ENCODE peak calls at places on chromosome 13, in ten cellular contexts. One of them, this sample, is unnamed.

GRCh38 chr13:76992548-76993001 is 694 bp downstream of the CLN5 start:
- DNase-seq in tibial nerve: peak
- DNase-seq in A549: peak
- DNase-seq in aorta: peak
- DNase-seq in testis: peak
- DNase-seq in fibroblast of lung: peak
- DNase-seq in endothelial cell of umbilical vein: peak
- DNase-seq in effector memory CD4-positive, alpha-beta T cell: no peak
- DNase-seq in CD8-positive, alpha-beta memory T cell: no peak
- DNase-seq in body of pancreas: peak
- DNase-seq in this sample: no peak

GRCh38 chr13:110815471-110816204 is 99.2 kb downstream of the ANKRD10 start:
- DNase-seq in tibial nerve: no peak
- DNase-seq in A549: no peak
- DNase-seq in aorta: no peak
- DNase-seq in testis: no peak
- DNase-seq in fibroblast of lung: no peak
- DNase-seq in endothelial cell of umbilical vein: no peak
- DNase-seq in effector memory CD4-positive, alpha-beta T cell: no peak
- DNase-seq in CD8-positive, alpha-beta memory T cell: no peak
- DNase-seq in body of pancreas: no peak
- DNase-seq in this sample: no peak

GRCh38 chr13:90362718-90363117 is 984.8 kb upstream of the MIR17HG start:
- DNase-seq in tibial nerve: no peak
- DNase-seq in A549: peak
- DNase-seq in aorta: no peak
- DNase-seq in testis: no peak
- DNase-seq in fibroblast of lung: peak
- DNase-seq in endothelial cell of umbilical vein: no peak
- DNase-seq in effector memory CD4-positive, alpha-beta T cell: no peak
- DNase-seq in CD8-positive, alpha-beta memory T cell: no peak
- DNase-seq in body of pancreas: no peak
- DNase-seq in this sample: no peak

GRCh38 chr13:61880576-61881283 is 465.1 kb upstream of the PCDH20 start:
- DNase-seq in tibial nerve: no peak
- DNase-seq in A549: peak
- DNase-seq in aorta: no peak
- DNase-seq in testis: peak
- DNase-seq in fibroblast of lung: peak
- DNase-seq in endothelial cell of umbilical vein: peak
- DNase-seq in effector memory CD4-positive, alpha-beta T cell: no peak
- DNase-seq in CD8-positive, alpha-beta memory T cell: no peak
- DNase-seq in body of pancreas: no peak
- DNase-seq in this sample: peak

GRCh38 chr13:60020288-60020687 is 143.4 kb downstream of the DIAPH3 start:
- DNase-seq in tibial nerve: no peak
- DNase-seq in A549: no peak
- DNase-seq in aorta: no peak
- DNase-seq in testis: no peak
- DNase-seq in fibroblast of lung: no peak
- DNase-seq in endothelial cell of umbilical vein: no peak
- DNase-seq in effector memory CD4-positive, alpha-beta T cell: no peak
- DNase-seq in CD8-positive, alpha-beta memory T cell: no peak
- DNase-seq in body of pancreas: no peak
- DNase-seq in this sample: no peak

GRCh38 chr13:67935655-67936054 is 705.5 kb upstream of the PCDH9 start:
- DNase-seq in tibial nerve: no peak
- DNase-seq in A549: no peak
- DNase-seq in aorta: no peak
- DNase-seq in testis: no peak
- DNase-seq in fibroblast of lung: no peak
- DNase-seq in endothelial cell of umbilical vein: no peak
- DNase-seq in effector memory CD4-positive, alpha-beta T cell: no peak
- DNase-seq in CD8-positive, alpha-beta memory T cell: no peak
- DNase-seq in body of pancreas: no peak
- DNase-seq in this sample: no peak

GRCh38 chr13:28012383-28012782 is 23.9 kb upstream of the URAD start:
- DNase-seq in tibial nerve: no peak
- DNase-seq in A549: peak
- DNase-seq in aorta: no peak
- DNase-seq in testis: no peak
- DNase-seq in fibroblast of lung: no peak
- DNase-seq in endothelial cell of umbilical vein: no peak
- DNase-seq in effector memory CD4-positive, alpha-beta T cell: no peak
- DNase-seq in CD8-positive, alpha-beta memory T cell: no peak
- DNase-seq in body of pancreas: no peak
- DNase-seq in this sample: no peak

GRCh38 chr13:51584731-51585191 is 499 bp downstream of the WDFY2 start:
- DNase-seq in tibial nerve: peak
- DNase-seq in A549: peak
- DNase-seq in aorta: peak
- DNase-seq in testis: peak
- DNase-seq in fibroblast of lung: peak
- DNase-seq in endothelial cell of umbilical vein: no peak
- DNase-seq in effector memory CD4-positive, alpha-beta T cell: peak
- DNase-seq in CD8-positive, alpha-beta memory T cell: peak
- DNase-seq in body of pancreas: no peak
- DNase-seq in this sample: peak

GRCh38 chr13:111153279-111153976 is 38.3 kb downstream of the ARHGEF7 start:
- DNase-seq in tibial nerve: peak
- DNase-seq in A549: peak
- DNase-seq in aorta: peak
- DNase-seq in testis: peak
- DNase-seq in fibroblast of lung: peak
- DNase-seq in endothelial cell of umbilical vein: peak
- DNase-seq in effector memory CD4-positive, alpha-beta T cell: peak
- DNase-seq in CD8-positive, alpha-beta memory T cell: peak
- DNase-seq in body of pancreas: peak
- DNase-seq in this sample: peak

GRCh38 chr13:113318956-113319355 is 21.9 kb downstream of the LAMP1 start:
- DNase-seq in tibial nerve: no peak
- DNase-seq in A549: no peak
- DNase-seq in aorta: no peak
- DNase-seq in testis: no peak
- DNase-seq in fibroblast of lung: no peak
- DNase-seq in endothelial cell of umbilical vein: no peak
- DNase-seq in effector memory CD4-positive, alpha-beta T cell: no peak
- DNase-seq in CD8-positive, alpha-beta memory T cell: no peak
- DNase-seq in body of pancreas: no peak
- DNase-seq in this sample: no peak

GRCh38 chr13:32734511-32734910 is 148.3 kb downstream of the PDS5B start:
- DNase-seq in tibial nerve: peak
- DNase-seq in A549: peak
- DNase-seq in aorta: no peak
- DNase-seq in testis: no peak
- DNase-seq in fibroblast of lung: peak
- DNase-seq in endothelial cell of umbilical vein: peak
- DNase-seq in effector memory CD4-positive, alpha-beta T cell: no peak
- DNase-seq in CD8-positive, alpha-beta memory T cell: no peak
- DNase-seq in body of pancreas: no peak
- DNase-seq in this sample: peak

GRCh38 chr13:32731576-32731975 is 145.3 kb downstream of the PDS5B start:
- DNase-seq in tibial nerve: no peak
- DNase-seq in A549: peak
- DNase-seq in aorta: no peak
- DNase-seq in testis: no peak
- DNase-seq in fibroblast of lung: peak
- DNase-seq in endothelial cell of umbilical vein: peak
- DNase-seq in effector memory CD4-positive, alpha-beta T cell: no peak
- DNase-seq in CD8-positive, alpha-beta memory T cell: no peak
- DNase-seq in body of pancreas: no peak
- DNase-seq in this sample: no peak

GRCh38 chr13:32733685-32734084 is 147.4 kb downstream of the PDS5B start:
- DNase-seq in tibial nerve: no peak
- DNase-seq in A549: no peak
- DNase-seq in aorta: no peak
- DNase-seq in testis: no peak
- DNase-seq in fibroblast of lung: no peak
- DNase-seq in endothelial cell of umbilical vein: no peak
- DNase-seq in effector memory CD4-positive, alpha-beta T cell: no peak
- DNase-seq in CD8-positive, alpha-beta memory T cell: no peak
- DNase-seq in body of pancreas: no peak
- DNase-seq in this sample: no peak

GRCh38 chr13:32728327-32728726 is 142.1 kb downstream of the PDS5B start:
- DNase-seq in tibial nerve: no peak
- DNase-seq in A549: no peak
- DNase-seq in aorta: no peak
- DNase-seq in testis: no peak
- DNase-seq in fibroblast of lung: no peak
- DNase-seq in endothelial cell of umbilical vein: no peak
- DNase-seq in effector memory CD4-positive, alpha-beta T cell: no peak
- DNase-seq in CD8-positive, alpha-beta memory T cell: no peak
- DNase-seq in body of pancreas: no peak
- DNase-seq in this sample: no peak

GRCh38 chr13:32731074-32731473 is 144.8 kb downstream of the PDS5B start:
- DNase-seq in tibial nerve: no peak
- DNase-seq in A549: no peak
- DNase-seq in aorta: no peak
- DNase-seq in testis: no peak
- DNase-seq in fibroblast of lung: no peak
- DNase-seq in endothelial cell of umbilical vein: peak
- DNase-seq in effector memory CD4-positive, alpha-beta T cell: no peak
- DNase-seq in CD8-positive, alpha-beta memory T cell: no peak
- DNase-seq in body of pancreas: no peak
- DNase-seq in this sample: no peak
- H3K27ac ChIP-seq in tibial nerve: peak
- H3K27ac ChIP-seq in A549: no peak
- H3K27ac ChIP-seq in aorta: no peak
- H3K27ac ChIP-seq in testis: no peak
- H3K27ac ChIP-seq in fibroblast of lung: no peak
- H3K27ac ChIP-seq in endothelial cell of umbilical vein: peak
- H3K27ac ChIP-seq in effector memory CD4-positive, alpha-beta T cell: no peak
- H3K27ac ChIP-seq in CD8-positive, alpha-beta memory T cell: no peak
- H3K27ac ChIP-seq in body of pancreas: no peak
- H3K27ac ChIP-seq in this sample: no peak

DNA sequence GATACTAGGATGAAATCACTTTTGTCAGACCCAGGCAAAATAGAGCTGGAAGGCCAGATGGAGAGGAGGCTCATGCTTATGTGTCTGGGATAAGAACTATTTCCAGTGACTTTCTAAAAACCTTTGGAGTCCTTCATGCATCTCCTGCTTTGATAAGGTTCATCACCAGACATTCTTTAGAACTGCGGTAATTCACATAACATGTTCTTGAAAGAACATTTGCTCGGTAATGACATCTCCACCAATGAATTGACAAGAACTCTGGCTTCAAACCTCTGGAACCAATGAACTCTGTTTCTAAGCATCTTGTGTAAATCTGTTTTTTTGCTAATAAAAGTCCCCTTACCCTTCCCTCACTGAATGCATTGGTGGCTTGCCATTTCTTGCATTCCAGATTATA is 112.0 kb upstream of the KL start:
- DNase-seq in tibial nerve: no peak
- DNase-seq in A549: no peak
- DNase-seq in aorta: no peak
- DNase-seq in testis: no peak
- DNase-seq in fibroblast of lung: peak
- DNase-seq in endothelial cell of umbilical vein: no peak
- DNase-seq in effector memory CD4-positive, alpha-beta T cell: no peak
- DNase-seq in CD8-positive, alpha-beta memory T cell: no peak
- DNase-seq in body of pancreas: no peak
- DNase-seq in this sample: no peak
- H3K27ac ChIP-seq in tibial nerve: no peak
- H3K27ac ChIP-seq in A549: no peak
- H3K27ac ChIP-seq in aorta: peak
- H3K27ac ChIP-seq in testis: no peak
- H3K27ac ChIP-seq in fibroblast of lung: no peak
- H3K27ac ChIP-seq in endothelial cell of umbilical vein: no peak
- H3K27ac ChIP-seq in effector memory CD4-positive, alpha-beta T cell: no peak
- H3K27ac ChIP-seq in CD8-positive, alpha-beta memory T cell: no peak
- H3K27ac ChIP-seq in body of pancreas: no peak
- H3K27ac ChIP-seq in this sample: no peak

GRCh38 chr13:49112782-49113525 is 107.2 kb upstream of the MLNR start:
- DNase-seq in tibial nerve: no peak
- DNase-seq in A549: no peak
- DNase-seq in aorta: no peak
- DNase-seq in testis: no peak
- DNase-seq in fibroblast of lung: peak
- DNase-seq in endothelial cell of umbilical vein: no peak
- DNase-seq in effector memory CD4-positive, alpha-beta T cell: no peak
- DNase-seq in CD8-positive, alpha-beta memory T cell: no peak
- DNase-seq in body of pancreas: no peak
- DNase-seq in this sample: no peak
- H3K27ac ChIP-seq in tibial nerve: no peak
- H3K27ac ChIP-seq in A549: peak
- H3K27ac ChIP-seq in aorta: no peak
- H3K27ac ChIP-seq in testis: no peak
- H3K27ac ChIP-seq in fibroblast of lung: peak
- H3K27ac ChIP-seq in endothelial cell of umbilical vein: peak
- H3K27ac ChIP-seq in effector memory CD4-positive, alpha-beta T cell: no peak
- H3K27ac ChIP-seq in CD8-positive, alpha-beta memory T cell: no peak
- H3K27ac ChIP-seq in body of pancreas: peak
- H3K27ac ChIP-seq in this sample: no peak

DNA sequence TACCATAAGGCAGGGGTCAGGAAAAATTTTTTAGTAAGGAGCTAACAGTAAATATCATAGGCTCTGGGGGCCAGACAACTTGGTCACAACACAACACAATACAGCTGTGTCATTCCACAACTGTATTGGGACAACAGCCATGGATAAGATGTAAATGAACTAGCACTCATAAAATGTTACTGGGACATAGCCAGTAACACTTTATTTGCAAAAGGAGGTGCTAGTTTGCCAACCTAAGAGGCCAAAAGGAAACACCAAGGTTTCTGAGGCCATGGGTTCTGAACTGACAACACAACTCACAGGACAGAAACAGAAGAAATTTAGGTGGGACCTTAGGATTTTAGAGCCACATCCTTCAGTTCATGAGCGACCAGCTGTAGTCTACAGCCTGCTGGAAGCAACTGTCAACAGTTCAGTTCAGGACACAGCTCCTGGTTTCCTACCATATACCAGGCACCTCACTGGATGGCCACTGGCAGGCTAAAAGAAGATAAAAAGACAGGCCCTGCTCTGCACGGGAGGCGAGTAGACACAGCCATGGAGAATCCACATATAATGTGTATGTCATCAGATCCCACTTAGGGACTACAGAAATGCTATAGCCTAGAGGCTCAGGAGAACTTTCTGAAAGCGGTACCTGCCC is 23.9 kb downstream of the DZIP1 start:
- DNase-seq in tibial nerve: no peak
- DNase-seq in A549: no peak
- DNase-seq in aorta: no peak
- DNase-seq in testis: no peak
- DNase-seq in fibroblast of lung: no peak
- DNase-seq in endothelial cell of umbilical vein: no peak
- DNase-seq in effector memory CD4-positive, alpha-beta T cell: no peak
- DNase-seq in CD8-positive, alpha-beta memory T cell: no peak
- DNase-seq in body of pancreas: no peak
- DNase-seq in this sample: no peak
- H3K27ac ChIP-seq in tibial nerve: no peak
- H3K27ac ChIP-seq in A549: no peak
- H3K27ac ChIP-seq in aorta: no peak
- H3K27ac ChIP-seq in testis: no peak
- H3K27ac ChIP-seq in fibroblast of lung: no peak
- H3K27ac ChIP-seq in endothelial cell of umbilical vein: no peak
- H3K27ac ChIP-seq in effector memory CD4-positive, alpha-beta T cell: no peak
- H3K27ac ChIP-seq in CD8-positive, alpha-beta memory T cell: no peak
- H3K27ac ChIP-seq in body of pancreas: peak
- H3K27ac ChIP-seq in this sample: no peak

This sample was measured in SJCRH30.